ENCODE peak calls at places on chromosomes 11 and 22, in eight cellular contexts. U is NCI-H2081, R is LoVo, Q is coronary artery, N is adipocyte, C is HTR-8/SVneo, J is psoas muscle, L is Caco-2. B is an unnamed sample.

GRCh38 chr22:19134176-19134831 is 3.2 kb downstream of the TSSK2 start:
- DNase-seq in Q (no peak), R (no peak), N (no peak), L (no peak), J (no peak), C (no peak), U (no peak), B (no peak)

GRCh38 chr11:120489799-120490198 is 21.7 kb upstream of the GRIK4 start:
- DNase-seq in C (no peak), J (no peak), Q (no peak), U (no peak), L (no peak), R (peak), N (no peak), B (no peak)

GRCh38 chr11:72781313-72782080 is 12.3 kb downstream of the STARD10 start:
- DNase-seq in Q (no peak), J (peak), C (peak), U (peak), L (peak), R (no peak), N (peak), B (no peak)

GRCh38 chr11:24093410-24093809 is 403.4 kb upstream of the LUZP2 start:
- DNase-seq in L (no peak), N (no peak), R (no peak), U (peak), J (no peak), Q (no peak), C (no peak), B (no peak)

GRCh38 chr11:76657824-76658170 is 12.8 kb downstream of the LRRC32 start:
- DNase-seq in C (no peak), U (no peak), R (no peak), Q (no peak), J (no peak), L (no peak), N (no peak), B (no peak)

GRCh38 chr11:70312401-70313357 is 42.2 kb downstream of the PPFIA1 start:
- DNase-seq in C (no peak), Q (no peak), N (no peak), R (no peak), U (no peak), J (no peak), L (no peak), B (no peak)

GRCh38 chr11:63877658-63878241 is 38.8 kb downstream of the MARK2 start:
- DNase-seq in N (no peak), Q (no peak), L (no peak), C (no peak), J (no peak), U (no peak), R (no peak), B (no peak)

GRCh38 chr11:79156031-79156430 is 284.8 kb downstream of the TENM4 start:
- DNase-seq in U (no peak), J (no peak), R (no peak), C (no peak), Q (no peak), N (no peak), L (no peak), B (no peak)

GRCh38 chr11:41201156-41201555 is 258.3 kb downstream of the LRRC4C start:
- DNase-seq in J (no peak), N (no peak), L (peak), C (peak), Q (no peak), R (peak), U (peak), B (peak)

GRCh38 chr11:48141475-48142100 is 75.0 kb upstream of the OR4B1 start:
- DNase-seq in U (no peak), J (peak), Q (no peak), N (peak), R (no peak), L (no peak), C (no peak), B (no peak)